ENCODE peak calls at places on chromosomes 5 and 9, in nine cellular contexts. One of them, this sample, is unnamed.

GRCh38 chr9:22170990-22171663 is 162.0 kb upstream of the CDKN2B start:
- DNase-seq in fibroblast of lung: no peak
- DNase-seq in spleen: no peak
- DNase-seq in choroid plexus epithelial cell: peak; percentile 36
- DNase-seq in stimulated activated CD4-positive, alpha-beta T cell treated with anti-CD3 and anti-CD28 coated beads, Interleukin-1b, Interleukin-23, amount 100 ng/mL, for 24 hours: no peak
- DNase-seq in naive thymus-derived CD4-positive, alpha-beta T cell: no peak
- DNase-seq in right cardiac atrium: no peak
- DNase-seq in activated CD4-positive, alpha-beta memory T cell treated with anti-CD3 and anti-CD28 coated beads for 36 hours: no peak
- DNase-seq in HTR-8/SVneo: no peak
- DNase-seq in this sample: no peak

GRCh38 chr5:149182241-149182640 is 40.9 kb downstream of the ABLIM3 start:
- DNase-seq in stimulated activated CD4-positive, alpha-beta T cell treated with anti-CD3 and anti-CD28 coated beads, Interleukin-1b, Interleukin-23, amount 100 ng/mL, for 24 hours: no peak
- DNase-seq in choroid plexus epithelial cell: no peak
- DNase-seq in HTR-8/SVneo: no peak
- DNase-seq in fibroblast of lung: no peak
- DNase-seq in spleen: no peak
- DNase-seq in activated CD4-positive, alpha-beta memory T cell treated with anti-CD3 and anti-CD28 coated beads for 36 hours: no peak
- DNase-seq in naive thymus-derived CD4-positive, alpha-beta T cell: no peak
- DNase-seq in right cardiac atrium: no peak
- DNase-seq in this sample: no peak

GRCh38 chr5:57414857-57415256 is 67.8 kb downstream of the ACTBL2 start:
- DNase-seq in fibroblast of lung: no peak
- DNase-seq in HTR-8/SVneo: no peak
- DNase-seq in right cardiac atrium: no peak
- DNase-seq in naive thymus-derived CD4-positive, alpha-beta T cell: no peak
- DNase-seq in stimulated activated CD4-positive, alpha-beta T cell treated with anti-CD3 and anti-CD28 coated beads, Interleukin-1b, Interleukin-23, amount 100 ng/mL, for 24 hours: no peak
- DNase-seq in choroid plexus epithelial cell: no peak
- DNase-seq in spleen: no peak
- DNase-seq in activated CD4-positive, alpha-beta memory T cell treated with anti-CD3 and anti-CD28 coated beads for 36 hours: no peak
- DNase-seq in this sample: peak; percentile 21

GRCh38 chr9:137366891-137367381 is 56.0 kb downstream of the EXD3 start:
- DNase-seq in spleen: peak; percentile 63
- DNase-seq in right cardiac atrium: no peak
- DNase-seq in activated CD4-positive, alpha-beta memory T cell treated with anti-CD3 and anti-CD28 coated beads for 36 hours: no peak
- DNase-seq in naive thymus-derived CD4-positive, alpha-beta T cell: no peak
- DNase-seq in HTR-8/SVneo: no peak
- DNase-seq in choroid plexus epithelial cell: no peak
- DNase-seq in fibroblast of lung: no peak
- DNase-seq in stimulated activated CD4-positive, alpha-beta T cell treated with anti-CD3 and anti-CD28 coated beads, Interleukin-1b, Interleukin-23, amount 100 ng/mL, for 24 hours: no peak
- DNase-seq in this sample: no peak

GRCh38 chr5:143646961-143647360 is 165.0 kb upstream of the HMHB1 start:
- DNase-seq in activated CD4-positive, alpha-beta memory T cell treated with anti-CD3 and anti-CD28 coated beads for 36 hours: no peak
- DNase-seq in HTR-8/SVneo: no peak
- DNase-seq in choroid plexus epithelial cell: no peak
- DNase-seq in fibroblast of lung: no peak
- DNase-seq in stimulated activated CD4-positive, alpha-beta T cell treated with anti-CD3 and anti-CD28 coated beads, Interleukin-1b, Interleukin-23, amount 100 ng/mL, for 24 hours: no peak
- DNase-seq in naive thymus-derived CD4-positive, alpha-beta T cell: no peak
- DNase-seq in spleen: no peak
- DNase-seq in right cardiac atrium: no peak
- DNase-seq in this sample: no peak

GRCh38 chr9:127949827-127950512 is 12.3 kb upstream of the DPM2 start:
- DNase-seq in spleen: no peak
- DNase-seq in activated CD4-positive, alpha-beta memory T cell treated with anti-CD3 and anti-CD28 coated beads for 36 hours: no peak
- DNase-seq in choroid plexus epithelial cell: no peak
- DNase-seq in right cardiac atrium: peak; percentile 39
- DNase-seq in HTR-8/SVneo: no peak
- DNase-seq in stimulated activated CD4-positive, alpha-beta T cell treated with anti-CD3 and anti-CD28 coated beads, Interleukin-1b, Interleukin-23, amount 100 ng/mL, for 24 hours: no peak
- DNase-seq in naive thymus-derived CD4-positive, alpha-beta T cell: no peak
- DNase-seq in fibroblast of lung: no peak
- DNase-seq in this sample: no peak

GRCh38 chr9:113578877-113579269 is 115.3 kb downstream of the RGS3 start:
- DNase-seq in spleen: peak; percentile 96
- DNase-seq in choroid plexus epithelial cell: peak; percentile 97
- DNase-seq in HTR-8/SVneo: peak; percentile 93
- DNase-seq in fibroblast of lung: peak; percentile 88
- DNase-seq in stimulated activated CD4-positive, alpha-beta T cell treated with anti-CD3 and anti-CD28 coated beads, Interleukin-1b, Interleukin-23, amount 100 ng/mL, for 24 hours: peak; percentile 79
- DNase-seq in right cardiac atrium: no peak
- DNase-seq in activated CD4-positive, alpha-beta memory T cell treated with anti-CD3 and anti-CD28 coated beads for 36 hours: peak; percentile 96
- DNase-seq in naive thymus-derived CD4-positive, alpha-beta T cell: peak; percentile 39
- DNase-seq in this sample: peak; percentile 92

GRCh38 chr5:107808671-107809137 is 138.0 kb upstream of the EFNA5 start:
- DNase-seq in HTR-8/SVneo: no peak
- DNase-seq in spleen: no peak
- DNase-seq in choroid plexus epithelial cell: peak; percentile 38
- DNase-seq in right cardiac atrium: no peak
- DNase-seq in fibroblast of lung: no peak
- DNase-seq in naive thymus-derived CD4-positive, alpha-beta T cell: no peak
- DNase-seq in stimulated activated CD4-positive, alpha-beta T cell treated with anti-CD3 and anti-CD28 coated beads, Interleukin-1b, Interleukin-23, amount 100 ng/mL, for 24 hours: no peak
- DNase-seq in activated CD4-positive, alpha-beta memory T cell treated with anti-CD3 and anti-CD28 coated beads for 36 hours: no peak
- DNase-seq in this sample: no peak

GRCh38 chr5:39518516-39518915 is 93.7 kb upstream of the DAB2 start:
- DNase-seq in spleen: no peak
- DNase-seq in fibroblast of lung: peak; percentile 74
- DNase-seq in activated CD4-positive, alpha-beta memory T cell treated with anti-CD3 and anti-CD28 coated beads for 36 hours: no peak
- DNase-seq in HTR-8/SVneo: no peak
- DNase-seq in naive thymus-derived CD4-positive, alpha-beta T cell: no peak
- DNase-seq in choroid plexus epithelial cell: peak; percentile 96
- DNase-seq in right cardiac atrium: no peak
- DNase-seq in stimulated activated CD4-positive, alpha-beta T cell treated with anti-CD3 and anti-CD28 coated beads, Interleukin-1b, Interleukin-23, amount 100 ng/mL, for 24 hours: no peak
- DNase-seq in this sample: peak; percentile 9

GRCh38 chr5:32585122-32585445 is 273 bp upstream of the SUB1 start:
- DNase-seq in right cardiac atrium: no peak
- DNase-seq in activated CD4-positive, alpha-beta memory T cell treated with anti-CD3 and anti-CD28 coated beads for 36 hours: no peak
- DNase-seq in spleen: no peak
- DNase-seq in fibroblast of lung: no peak
- DNase-seq in HTR-8/SVneo: no peak
- DNase-seq in stimulated activated CD4-positive, alpha-beta T cell treated with anti-CD3 and anti-CD28 coated beads, Interleukin-1b, Interleukin-23, amount 100 ng/mL, for 24 hours: no peak
- DNase-seq in choroid plexus epithelial cell: no peak
- DNase-seq in naive thymus-derived CD4-positive, alpha-beta T cell: no peak
- DNase-seq in this sample: no peak

This sample was measured in AG08396.